ENCODE peak calls at places on chromosomes 2 and 18, in nine cellular contexts. Q is upper lobe of right lung, U is left ventricle myocardium inferior, D is tibial artery, B is PC-9, I is Caco-2, T is fibroblast of lung, O is uterus, X is adrenal gland. J is an unnamed sample.

GRCh38 chr2:18910843-18911242 is 321.5 kb upstream of the NT5C1B start:
- DNase-seq in Q (no peak), U (no peak), D (peak; percentile 67), B (peak; percentile 70), I (no peak), T (peak; percentile 85), O (no peak), X (no peak), J (peak; percentile 75)

GRCh38 chr2:21367421-21367820 is 243.7 kb downstream of the TDRD15 start:
- DNase-seq in Q (no peak), U (no peak), D (no peak), B (no peak), I (no peak), T (peak; percentile 9), O (no peak), X (no peak), J (no peak)

GRCh38 chr2:109378682-109379081 is 235.1 kb downstream of the SEPTIN10 start:
- DNase-seq in Q (peak; percentile 6), U (no peak), D (no peak), B (no peak), I (peak; percentile 10), T (no peak), O (peak; percentile 2), X (no peak), J (no peak)

GRCh38 chr2:138373993-138374408 is 127.6 kb upstream of the SPOPL start:
- DNase-seq in Q (no peak), U (no peak), D (no peak), B (no peak), I (no peak), T (peak; percentile 32), O (no peak), X (no peak), J (peak; percentile 46)

GRCh38 chr2:134027980-134028379 is 225.9 kb upstream of the MGAT5 start:
- DNase-seq in Q (no peak), U (peak; percentile 19), D (no peak), B (no peak), I (no peak), T (no peak), O (no peak), X (no peak), J (no peak)

GRCh38 chr2:74532222-74532621 is 2.5 kb downstream of the HTRA2 start:
- DNase-seq in Q (no peak), U (no peak), D (no peak), B (peak; percentile 62), I (no peak), T (no peak), O (no peak), X (no peak), J (peak; percentile 68)

GRCh38 chr2:82994186-82994585 is 1464.9 kb downstream of the SUCLG1 start:
- DNase-seq in Q (no peak), U (no peak), D (no peak), B (no peak), I (no peak), T (no peak), O (no peak), X (no peak), J (no peak)

GRCh38 chr2:120850551-120850950 is 114.9 kb downstream of the GLI2 start:
- DNase-seq in Q (peak; percentile 25), U (no peak), D (peak; percentile 28), B (no peak), I (no peak), T (no peak), O (no peak), X (no peak), J (no peak)

GRCh38 chr2:188512456-188512855 is 220.8 kb downstream of the GULP1 start:
- DNase-seq in Q (no peak), U (no peak), D (no peak), B (no peak), I (no peak), T (peak; percentile 63), O (no peak), X (no peak), J (peak; percentile 50)

GRCh38 chr2:238789317-238789806 is 58.5 kb upstream of the TWIST2 start:
- DNase-seq in Q (no peak), U (no peak), D (no peak), B (no peak), I (no peak), T (no peak), O (no peak), X (no peak), J (no peak)

GRCh38 chr2:31319391-31320175 is 85.6 kb downstream of the EHD3 start:
- DNase-seq in Q (no peak), U (no peak), D (no peak), B (no peak), I (no peak), T (no peak), O (no peak), X (peak; percentile 51), J (no peak)

GRCh38 chr18:44452346-44452745 is 228.3 kb upstream of the SETBP1 start:
- DNase-seq in Q (no peak), U (no peak), D (peak; percentile 60), B (no peak), I (no peak), T (peak; percentile 65), O (no peak), X (no peak), J (no peak)

GRCh38 chr18:27713037-27713726 is 463.7 kb downstream of the CDH2 start:
- DNase-seq in Q (no peak), U (no peak), D (no peak), B (no peak), I (no peak), T (peak; percentile 42), O (no peak), X (no peak), J (peak; percentile 3)

GRCh38 chr2:120567128-120567527 is 168.5 kb upstream of the GLI2 start:
- DNase-seq in Q (no peak), U (no peak), D (no peak), B (no peak), I (no peak), T (no peak), O (no peak), X (no peak), J (no peak)

GRCh38 chr2:118202707-118203303 is 114.5 kb downstream of the INSIG2 start:
- DNase-seq in Q (peak; percentile 63), U (no peak), D (no peak), B (no peak), I (peak; percentile 51), T (peak; percentile 29), O (no peak), X (peak; percentile 27), J (peak; percentile 65)

GRCh38 chr2:118209727-118210126 is 121.5 kb downstream of the INSIG2 start:
- DNase-seq in Q (no peak), U (no peak), D (no peak), B (peak; percentile 48), I (no peak), T (no peak), O (no peak), X (no peak), J (no peak)

GRCh38 chr2:118207889-118208288 is 119.6 kb downstream of the INSIG2 start:
- DNase-seq in Q (no peak), U (no peak), D (no peak), B (no peak), I (no peak), T (no peak), O (no peak), X (no peak), J (no peak)
- TF ChIP-seq CTCF in Q (no peak), U (no peak), D (no peak), B (no peak), I (no peak), T (no peak), O (no peak), X (no peak), J (no peak)

GRCh38 chr2:55590810-55591440 is 26.5 kb downstream of the PPP4R3B start:
- DNase-seq in Q (no peak), U (no peak), D (no peak), B (peak; percentile 48), I (no peak), T (peak; percentile 53), O (no peak), X (no peak), J (no peak)

GRCh38 chr2:55595536-55595935 is 21.9 kb downstream of the PPP4R3B start:
- DNase-seq in Q (no peak), U (no peak), D (no peak), B (no peak), I (no peak), T (no peak), O (no peak), X (no peak), J (peak; percentile 42)

GRCh38 chr2:55592130-55592529 is 25.3 kb downstream of the PPP4R3B start:
- DNase-seq in Q (no peak), U (no peak), D (no peak), B (no peak), I (no peak), T (peak; percentile 26), O (no peak), X (no peak), J (no peak)
- H3K36me3 ChIP-seq in Q (peaks cover 24% of the 10 kb centered on the region), U (peaks cover 27% of the 10 kb centered on the region), D (no peaks in the 10 kb centered on the region), B (peaks cover 30% of the 10 kb centered on the region), I (no peaks in the 10 kb centered on the region), T (no peaks in the 10 kb centered on the region), O (no peaks in the 10 kb centered on the region), X (peaks cover 21% of the 10 kb centered on the region), J (peaks cover 27% of the 10 kb centered on the region)

DNA sequence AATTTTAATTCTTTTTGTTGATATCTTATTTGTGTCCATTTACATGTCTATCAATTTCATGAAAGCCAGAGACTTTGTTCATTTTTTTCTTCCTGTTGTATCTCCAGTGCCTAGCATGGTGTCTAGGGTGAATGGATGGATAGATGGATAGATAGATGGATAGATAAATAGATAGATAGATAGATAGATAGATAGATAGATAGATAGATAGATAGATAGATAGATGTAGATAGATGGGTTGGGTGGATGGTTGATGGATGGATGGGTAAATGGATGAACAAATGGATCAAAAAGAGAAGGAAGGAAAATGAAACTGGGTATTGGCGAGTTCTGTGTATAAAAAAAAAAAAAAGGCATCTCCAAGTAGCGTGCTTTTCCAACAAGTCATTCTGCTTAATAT is 120.5 kb downstream of the FAM124B start:
- DNase-seq in Q (no peak), U (no peak), D (no peak), B (no peak), I (no peak), T (no peak), O (no peak), X (no peak), J (no peak)
- H3K9me3 ChIP-seq in Q (no peaks in the 10 kb centered on the region), U (no peaks in the 10 kb centered on the region), D (no peaks in the 10 kb centered on the region), B (no peaks in the 10 kb centered on the region), I (no peaks in the 10 kb centered on the region), T (no peaks in the 10 kb centered on the region), O (no peaks in the 10 kb centered on the region), X (no peaks in the 10 kb centered on the region), J (no peaks in the 10 kb centered on the region)

GRCh38 chr2:64145119-64145518 is 899 bp upstream of the PELI1 start:
- DNase-seq in Q (no peak), U (no peak), D (no peak), B (no peak), I (no peak), T (no peak), O (no peak), X (no peak), J (no peak)

GRCh38 chr2:64145760-64146159 is 1.5 kb upstream of the PELI1 start:
- DNase-seq in Q (no peak), U (no peak), D (no peak), B (peak; percentile 58), I (no peak), T (no peak), O (no peak), X (no peak), J (no peak)

GRCh38 chr2:64143154-64144056 is 815 bp downstream of the PELI1 start:
- DNase-seq in Q (peak; percentile 74), U (peak; percentile 33), D (no peak), B (no peak), I (no peak), T (peak; percentile 50), O (no peak), X (peak; percentile 25), J (peak; percentile 59)

GRCh38 chr2:64142817-64143153 is 1.4 kb downstream of the PELI1 start:
- DNase-seq in Q (no peak), U (no peak), D (no peak), B (no peak), I (no peak), T (no peak), O (no peak), X (no peak), J (no peak)

GRCh38 chr2:64144057-64145013 is at the start of gene PELI1:
- DNase-seq in Q (peak; percentile 97), U (peak; percentile 94), D (peak; percentile 98), B (peak; percentile 98), I (peak; percentile 99), T (peak; percentile 98), O (peak; percentile 95), X (peak; percentile 96), J (peak; percentile 96)
- TF ChIP-seq CTCF in Q (peak; percentile 44), U (peak; percentile 35), D (peak; percentile 20), B (peak; percentile 40), I (peak; percentile 43), T (peak; percentile 3), O (no peak), X (peak; percentile 18), J (peak; percentile 30)